ENCODE peak calls at places on chromosomes 4 and X, in four cellular contexts. B, T, V and S are unnamed samples.

GRCh38 chrX:49184294-49185061 is 1.7 kb downstream of the PRICKLE3 start:
- DNase-seq in B (no peak), T (no peak), V (peak), S (no peak)

GRCh38 chr4:88857588-88857987 is 160.0 kb upstream of the NAP1L5 start:
- DNase-seq in B (no peak), T (no peak), V (no peak), S (no peak)

GRCh38 chrX:44675364-44676024 is 132.8 kb upstream of the FUNDC1 start:
- DNase-seq in B (no peak), T (no peak), V (peak), S (peak)

GRCh38 chr4:21507439-21507838 is 441.1 kb downstream of the KCNIP4 start:
- DNase-seq in B (peak), T (no peak), V (no peak), S (peak)

GRCh38 chr4:48693856-48694574 is 86.1 kb downstream of the FRYL start:
- DNase-seq in B (no peak), T (no peak), V (no peak), S (no peak)

GRCh38 chr4:116223059-116223732 is 862.2 kb downstream of the TRAM1L1 start:
- DNase-seq in B (no peak), T (no peak), V (no peak), S (no peak)

GRCh38 chrX:122517781-122518180 is 666.3 kb upstream of the GRIA3 start:
- DNase-seq in B (no peak), T (no peak), V (no peak), S (no peak)

GRCh38 chrX:1411331-1411730 is 19.4 kb upstream of the SLC25A6 start:
- DNase-seq in B (no peak), T (no peak), V (no peak), S (no peak)

GRCh38 chr4:40585201-40585789 is 44.4 kb downstream of the RBM47 start:
- DNase-seq in B (no peak), T (no peak), V (no peak), S (no peak)

GRCh38 chr4:170057851-170058250 is 31.7 kb upstream of the MFAP3L start:
- DNase-seq in B (no peak), T (no peak), V (no peak), S (no peak)

GRCh38 chr4:156038772-156039171 is 85.1 kb upstream of the CTSO start:
- DNase-seq in B (no peak), T (no peak), V (no peak), S (no peak)

GRCh38 chrX:19514791-19515614 is at the start of gene MAP3K15:
- DNase-seq in B (peak), T (no peak), V (peak), S (peak)

GRCh38 chr4:182880387-182881356 is 36.5 kb downstream of the DCTD start:
- DNase-seq in B (peak), T (no peak), V (no peak), S (no peak)

GRCh38 chr4:92101609-92102231 is 202.0 kb upstream of the GRID2 start:
- DNase-seq in B (no peak), T (no peak), V (no peak), S (no peak)

GRCh38 chr4:107834241-107834856 is 9.6 kb downstream of the SGMS2 start:
- DNase-seq in B (no peak), T (no peak), V (no peak), S (no peak)

GRCh38 chrX:111319451-111319850 is 49.2 kb upstream of the CAPN6 start:
- DNase-seq in B (no peak), T (no peak), V (no peak), S (no peak)

GRCh38 chrX:8147216-8147615 is 23.9 kb downstream of the VCX2 start:
- DNase-seq in B (no peak), T (no peak), V (no peak), S (no peak)

GRCh38 chr4:136867465-136867864 is 664.8 kb downstream of the PCDH18 start:
- DNase-seq in B (no peak), T (no peak), V (no peak), S (no peak)

GRCh38 chrX:129717902-129718301 is 20.9 kb upstream of the XPNPEP2 start:
- DNase-seq in B (no peak), T (no peak), V (no peak), S (no peak)

GRCh38 chrX:21509912-21510311 is 135.7 kb downstream of the CNKSR2 start:
- DNase-seq in B (no peak), T (no peak), V (no peak), S (no peak)

GRCh38 chrX:96383428-96383827 is 301.2 kb upstream of the DIAPH2 start:
- DNase-seq in B (no peak), T (no peak), V (no peak), S (no peak)

GRCh38 chr4:122731676-122732075 is 828 bp upstream of the BBS12 start:
- DNase-seq in B (no peak), T (no peak), V (no peak), S (no peak)

GRCh38 chrX:11239230-11239629 is 54.0 kb upstream of the AMELX start:
- DNase-seq in B (peak), T (peak), V (peak), S (peak)
- TF ChIP-seq ZBTB33 in B (no peak), T (no peak), V (no peak), S (no peak)

DNA sequence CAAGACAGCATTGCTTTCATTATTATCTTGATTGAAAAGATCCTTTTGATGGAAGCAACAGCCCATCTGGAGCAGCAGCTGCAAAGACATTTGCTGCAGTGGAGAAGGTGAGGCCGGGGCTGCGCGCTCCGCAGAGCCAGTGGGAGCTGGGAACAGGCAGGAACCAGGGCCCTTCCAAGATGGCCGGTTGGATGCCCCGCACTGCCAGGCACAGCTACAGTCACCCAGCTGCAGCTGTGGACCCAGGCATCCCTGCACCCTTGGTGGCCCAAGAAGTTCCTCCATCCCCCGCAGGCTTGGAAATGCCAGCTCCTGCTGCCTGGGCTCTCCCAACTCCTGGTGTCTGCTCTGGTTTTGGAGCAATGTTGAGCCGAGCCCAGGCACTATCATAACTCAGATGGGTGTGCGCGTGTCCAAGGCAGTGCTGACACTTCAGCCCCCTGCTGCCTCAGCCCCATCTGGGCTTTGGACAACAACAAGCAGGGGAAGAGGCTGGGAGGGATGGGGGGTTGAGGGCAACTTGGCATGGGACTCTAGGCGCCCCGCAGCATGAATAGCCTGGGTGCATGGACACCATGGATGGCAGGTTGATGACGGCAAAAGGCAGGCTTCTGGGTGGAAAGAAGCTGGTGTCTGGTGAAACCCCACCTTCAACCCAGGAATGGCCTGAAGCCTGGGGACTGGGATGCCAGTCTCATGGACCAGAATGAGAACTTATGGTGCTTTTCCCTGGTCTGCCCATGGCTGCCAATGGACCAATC is 371.8 kb downstream of the FSTL5 start:
- DNase-seq in B (no peak), T (no peak), V (no peak), S (no peak)
- TF ChIP-seq MXI1 in B (no peak), T (no peak), V (no peak), S (no peak)

GRCh38 chrX:43493751-43494150 is 162.3 kb upstream of the MAOA start:
- DNase-seq in B (no peak), T (no peak), V (no peak), S (no peak)
- TF ChIP-seq ZBTB33 in B (no peak), T (no peak), V (no peak), S (no peak)

GRCh38 chr4:128512161-128512560 is 224.5 kb upstream of the PGRMC2 start:
- DNase-seq in B (no peak), T (no peak), V (no peak), S (no peak)

GRCh38 chr4:128510850-128511249 is 223.2 kb upstream of the PGRMC2 start:
- DNase-seq in B (no peak), T (no peak), V (no peak), S (no peak)

GRCh38 chr4:128513664-128514484 is 226.3 kb upstream of the PGRMC2 start:
- DNase-seq in B (no peak), T (no peak), V (no peak), S (no peak)

GRCh38 chr4:128516568-128516967 is 229.0 kb upstream of the PGRMC2 start:
- DNase-seq in B (no peak), T (peak), V (no peak), S (no peak)

GRCh38 chr4:128512767-128513322 is 225.2 kb upstream of the PGRMC2 start:
- DNase-seq in B (no peak), T (no peak), V (no peak), S (no peak)
- TF ChIP-seq MXI1 in B (no peak), T (no peak), V (no peak), S (no peak)

DNA sequence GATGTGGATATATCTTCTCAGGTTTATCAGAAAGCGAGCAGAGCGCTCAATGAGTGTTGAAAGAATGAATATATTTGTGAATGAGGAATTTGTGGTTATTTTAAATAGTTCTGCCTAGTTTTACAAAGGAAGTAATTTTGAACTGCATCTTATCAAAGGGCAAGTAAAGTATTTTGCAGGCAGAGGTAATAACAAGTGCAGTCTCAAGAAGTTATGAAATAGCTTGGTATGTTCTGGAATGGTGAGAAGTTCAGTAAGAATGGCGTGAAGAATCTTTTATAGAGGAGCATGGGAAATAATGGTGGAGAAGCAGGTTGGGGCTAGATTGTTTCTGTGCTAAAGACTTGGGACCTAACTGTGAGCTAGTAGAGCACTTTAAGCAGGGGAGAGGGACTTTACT is 10.9 kb downstream of the TMA16 start:
- DNase-seq in B (no peak), T (no peak), V (no peak), S (no peak)
- TF ChIP-seq ZBTB33 in B (no peak), T (no peak), V (no peak), S (no peak)

DNA sequence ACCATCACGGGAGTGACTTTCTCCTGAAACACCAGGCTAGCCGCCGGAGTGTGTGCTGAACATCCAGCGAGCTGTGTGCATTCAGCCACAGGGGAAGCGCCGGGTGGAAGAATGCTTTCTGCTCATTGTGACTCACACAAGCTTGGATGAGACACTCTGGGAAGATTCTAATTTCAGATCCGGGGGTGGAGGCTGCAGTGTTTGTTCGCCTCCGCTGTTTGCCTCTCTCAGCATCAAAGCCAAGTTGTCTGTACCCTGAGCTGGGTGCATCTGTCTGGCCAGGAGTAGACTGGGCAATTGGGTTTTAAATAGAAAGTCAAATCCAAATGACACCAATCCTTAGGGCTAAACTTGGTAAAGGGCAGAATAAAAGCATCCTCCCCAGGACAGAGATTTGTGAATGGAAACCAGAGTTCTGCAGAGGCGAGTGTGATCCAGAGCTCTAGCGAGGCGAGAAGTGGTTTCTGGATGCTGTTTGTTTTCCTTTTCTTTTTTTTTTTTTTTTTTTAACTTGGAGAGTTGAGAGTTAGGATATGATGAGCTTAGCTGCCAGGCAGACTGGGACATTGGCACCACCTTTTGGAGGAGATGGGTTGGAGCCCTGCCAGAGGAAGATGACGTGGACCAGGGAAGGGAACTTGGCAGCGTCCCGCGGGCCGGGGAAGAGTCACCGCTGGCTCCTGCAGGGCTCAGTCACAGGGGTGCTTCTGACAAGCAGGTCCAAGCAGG is 196.0 kb upstream of the PSAPL1 start:
- DNase-seq in B (peak), T (no peak), V (no peak), S (peak)
- TF ChIP-seq MXI1 in B (no peak), T (no peak), V (no peak), S (no peak)

GRCh38 chr4:38605181-38605764 is 58.7 kb upstream of the KLF3 start:
- DNase-seq in B (no peak), T (no peak), V (peak), S (no peak)

GRCh38 chr4:38609614-38610013 is 54.4 kb upstream of the KLF3 start:
- DNase-seq in B (no peak), T (no peak), V (peak), S (no peak)

GRCh38 chr4:38606587-38606905 is 57.5 kb upstream of the KLF3 start:
- DNase-seq in B (no peak), T (no peak), V (peak), S (no peak)

GRCh38 chr4:38603652-38604051 is 60.3 kb upstream of the KLF3 start:
- DNase-seq in B (no peak), T (no peak), V (no peak), S (no peak)

GRCh38 chr4:38605794-38606586 is 58.0 kb upstream of the KLF3 start:
- DNase-seq in B (peak), T (no peak), V (peak), S (no peak)
- TF ChIP-seq ZBTB33 in B (no peak), T (no peak), V (no peak), S (no peak)